ENCODE peak calls at places on chromosomes 4 and X, in seven cellular contexts. One of them, this sample, is unnamed.

GRCh38 chr4:39706829-39707511 is 9.0 kb downstream of the UBE2K start:
- DNase-seq in heart left ventricle: no peak
- DNase-seq in tibial nerve: no peak
- DNase-seq in ovary: no peak
- DNase-seq in gastrocnemius medialis: no peak
- DNase-seq in transverse colon: no peak
- DNase-seq in A549: no peak
- DNase-seq in this sample: no peak

GRCh38 chr4:74608151-74608949 is 163.4 kb downstream of the AREG start:
- DNase-seq in ovary: no peak
- DNase-seq in tibial nerve: no peak
- DNase-seq in heart left ventricle: no peak
- DNase-seq in A549: peak; percentile 41
- DNase-seq in transverse colon: no peak
- DNase-seq in gastrocnemius medialis: no peak
- DNase-seq in this sample: no peak

GRCh38 chr4:66273110-66273509 is 602.8 kb upstream of the EPHA5 start:
- DNase-seq in transverse colon: no peak
- DNase-seq in heart left ventricle: no peak
- DNase-seq in gastrocnemius medialis: no peak
- DNase-seq in ovary: no peak
- DNase-seq in tibial nerve: no peak
- DNase-seq in A549: no peak
- DNase-seq in this sample: no peak

GRCh38 chrX:34874763-34875162 is 67.8 kb upstream of the FAM47B start:
- DNase-seq in ovary: no peak
- DNase-seq in transverse colon: no peak
- DNase-seq in gastrocnemius medialis: no peak
- DNase-seq in heart left ventricle: no peak
- DNase-seq in tibial nerve: no peak
- DNase-seq in A549: no peak
- DNase-seq in this sample: no peak

GRCh38 chr4:98126141-98126540 is 17.1 kb downstream of the STPG2 start:
- DNase-seq in heart left ventricle: no peak
- DNase-seq in A549: no peak
- DNase-seq in transverse colon: no peak
- DNase-seq in ovary: no peak
- DNase-seq in gastrocnemius medialis: no peak
- DNase-seq in tibial nerve: no peak
- DNase-seq in this sample: no peak

GRCh38 chr4:25908491-25908901 is 5.5 kb upstream of the SMIM20 start:
- DNase-seq in gastrocnemius medialis: no peak
- DNase-seq in ovary: no peak
- DNase-seq in tibial nerve: no peak
- DNase-seq in transverse colon: no peak
- DNase-seq in heart left ventricle: no peak
- DNase-seq in A549: peak; percentile 54
- DNase-seq in this sample: no peak

GRCh38 chr4:173834151-173834550 is 304.1 kb upstream of the HAND2 start:
- DNase-seq in A549: peak; percentile 0
- DNase-seq in heart left ventricle: no peak
- DNase-seq in gastrocnemius medialis: no peak
- DNase-seq in tibial nerve: no peak
- DNase-seq in transverse colon: no peak
- DNase-seq in ovary: no peak
- DNase-seq in this sample: no peak

GRCh38 chr4:146957252-146957651 is 11.6 kb upstream of the TTC29 start:
- DNase-seq in A549: no peak
- DNase-seq in transverse colon: no peak
- DNase-seq in tibial nerve: no peak
- DNase-seq in heart left ventricle: no peak
- DNase-seq in gastrocnemius medialis: no peak
- DNase-seq in ovary: no peak
- DNase-seq in this sample: no peak

GRCh38 chr4:77845929-77846328 is 16.7 kb upstream of the MRPL1 start:
- DNase-seq in heart left ventricle: no peak
- DNase-seq in transverse colon: no peak
- DNase-seq in gastrocnemius medialis: no peak
- DNase-seq in tibial nerve: no peak
- DNase-seq in ovary: no peak
- DNase-seq in A549: no peak
- DNase-seq in this sample: no peak

GRCh38 chr4:156347412-156348075 is 393.9 kb upstream of the CTSO start:
- DNase-seq in transverse colon: no peak
- DNase-seq in A549: no peak
- DNase-seq in ovary: no peak
- DNase-seq in heart left ventricle: no peak
- DNase-seq in gastrocnemius medialis: no peak
- DNase-seq in tibial nerve: no peak
- DNase-seq in this sample: no peak

GRCh38 chr4:123661080-123661737 is 264.6 kb downstream of the SPRY1 start:
- DNase-seq in A549: peak; percentile 10
- DNase-seq in transverse colon: no peak
- DNase-seq in tibial nerve: no peak
- DNase-seq in heart left ventricle: no peak
- DNase-seq in ovary: no peak
- DNase-seq in gastrocnemius medialis: no peak
- DNase-seq in this sample: no peak

GRCh38 chr4:25500626-25501318 is 123.7 kb downstream of the ANAPC4 start:
- DNase-seq in gastrocnemius medialis: no peak
- DNase-seq in tibial nerve: no peak
- DNase-seq in transverse colon: no peak
- DNase-seq in ovary: no peak
- DNase-seq in A549: no peak
- DNase-seq in heart left ventricle: no peak
- DNase-seq in this sample: no peak

GRCh38 chr4:46886711-46887110 is 22.3 kb downstream of the COX7B2 start:
- DNase-seq in tibial nerve: no peak
- DNase-seq in A549: no peak
- DNase-seq in ovary: no peak
- DNase-seq in transverse colon: no peak
- DNase-seq in gastrocnemius medialis: no peak
- DNase-seq in heart left ventricle: no peak
- DNase-seq in this sample: no peak

GRCh38 chrX:16445166-16445752 is 204.7 kb upstream of the S100G start:
- DNase-seq in ovary: no peak
- DNase-seq in heart left ventricle: no peak
- DNase-seq in gastrocnemius medialis: peak; percentile 11
- DNase-seq in A549: peak; percentile 15
- DNase-seq in transverse colon: peak; percentile 20
- DNase-seq in tibial nerve: no peak
- DNase-seq in this sample: peak; percentile 35

GRCh38 chr4:78720994-78721677 is 55.0 kb upstream of the BMP2K start:
- DNase-seq in gastrocnemius medialis: peak; percentile 15
- DNase-seq in heart left ventricle: no peak
- DNase-seq in A549: no peak
- DNase-seq in transverse colon: peak; percentile 14
- DNase-seq in tibial nerve: no peak
- DNase-seq in ovary: no peak
- DNase-seq in this sample: no peak

GRCh38 chrX:3143043-3143799 is 102.0 kb downstream of the ARSF start:
- DNase-seq in heart left ventricle: no peak
- DNase-seq in A549: no peak
- DNase-seq in transverse colon: no peak
- DNase-seq in gastrocnemius medialis: no peak
- DNase-seq in ovary: no peak
- DNase-seq in tibial nerve: no peak
- DNase-seq in this sample: no peak

GRCh38 chr4:304987-305680 is at the start of gene ZNF732:
- DNase-seq in gastrocnemius medialis: no peak
- DNase-seq in heart left ventricle: peak; percentile 61
- DNase-seq in transverse colon: no peak
- DNase-seq in tibial nerve: no peak
- DNase-seq in ovary: peak; percentile 21
- DNase-seq in A549: no peak
- DNase-seq in this sample: peak; percentile 92

DNA sequence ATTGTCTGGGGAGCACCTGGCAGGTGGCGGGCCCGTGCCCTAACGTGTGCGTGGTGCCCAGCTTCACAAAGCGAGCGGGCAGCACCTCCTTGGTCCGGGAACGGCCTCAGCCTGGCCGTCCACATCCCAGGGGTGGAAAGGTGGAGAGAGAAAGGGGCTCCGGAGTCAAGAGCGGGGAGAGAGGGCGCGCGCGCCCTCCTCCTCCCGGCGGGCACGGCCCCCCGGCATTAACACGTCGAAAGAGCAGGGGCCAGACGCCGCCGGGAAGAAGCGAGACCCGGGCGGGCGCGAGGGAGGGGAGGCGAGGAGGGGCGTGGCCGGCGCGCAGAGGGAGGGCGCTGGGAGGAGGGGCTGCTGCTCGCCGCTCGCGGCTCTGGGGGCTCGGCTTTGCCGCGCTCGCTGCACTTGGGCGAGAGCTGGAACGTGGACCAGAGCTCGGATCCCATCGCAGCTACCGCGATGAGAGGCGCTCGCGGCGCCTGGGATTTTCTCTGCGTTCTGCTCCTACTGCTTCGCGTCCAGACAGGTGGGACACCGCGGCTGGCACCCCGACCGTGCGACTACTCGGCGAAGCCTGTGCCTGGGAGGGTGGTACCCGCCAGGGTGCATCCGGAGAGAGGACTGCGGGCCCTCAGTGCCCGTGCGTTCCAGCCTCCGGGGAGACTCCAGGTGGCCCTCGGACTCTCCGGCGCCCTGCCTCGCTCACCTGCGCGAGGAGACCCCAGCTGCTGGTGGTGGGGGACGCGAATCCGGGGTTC is at the start of gene KIT:
- DNase-seq in tibial nerve: no peak
- DNase-seq in gastrocnemius medialis: no peak
- DNase-seq in heart left ventricle: peak; percentile 69
- DNase-seq in A549: no peak
- DNase-seq in transverse colon: peak; percentile 33
- DNase-seq in ovary: peak; percentile 80
- DNase-seq in this sample: peak; percentile 55
- TF ChIP-seq POLR2A in tibial nerve: no peak
- TF ChIP-seq POLR2A in gastrocnemius medialis: no peak
- TF ChIP-seq POLR2A in heart left ventricle: no peak
- TF ChIP-seq POLR2A in A549: no peak
- TF ChIP-seq POLR2A in transverse colon: peak; percentile 36
- TF ChIP-seq POLR2A in ovary: peak; percentile 41
- TF ChIP-seq POLR2A in this sample: no peak

GRCh38 chr4:108345862-108346530 is 177.3 kb upstream of the LEF1 start:
- DNase-seq in ovary: no peak
- DNase-seq in heart left ventricle: no peak
- DNase-seq in transverse colon: no peak
- DNase-seq in A549: no peak
- DNase-seq in tibial nerve: no peak
- DNase-seq in gastrocnemius medialis: no peak
- DNase-seq in this sample: no peak

GRCh38 chr4:108337923-108338322 is 169.2 kb upstream of the LEF1 start:
- DNase-seq in gastrocnemius medialis: no peak
- DNase-seq in transverse colon: no peak
- DNase-seq in heart left ventricle: no peak
- DNase-seq in tibial nerve: no peak
- DNase-seq in A549: no peak
- DNase-seq in ovary: no peak
- DNase-seq in this sample: no peak

GRCh38 chr4:108342325-108342986 is 173.7 kb upstream of the LEF1 start:
- DNase-seq in ovary: no peak
- DNase-seq in transverse colon: no peak
- DNase-seq in gastrocnemius medialis: no peak
- DNase-seq in tibial nerve: no peak
- DNase-seq in heart left ventricle: no peak
- DNase-seq in A549: no peak
- DNase-seq in this sample: no peak
- H3K4me3 ChIP-seq in ovary: no peak overlapping the region
- H3K4me3 ChIP-seq in transverse colon: no peak overlapping the region
- H3K4me3 ChIP-seq in gastrocnemius medialis: no peak overlapping the region
- H3K4me3 ChIP-seq in tibial nerve: no peak overlapping the region
- H3K4me3 ChIP-seq in heart left ventricle: no peak overlapping the region
- H3K4me3 ChIP-seq in A549: no peak overlapping the region
- H3K4me3 ChIP-seq in this sample: no peak overlapping the region

GRCh38 chr4:54228563-54229501 is at the start of gene PDGFRA:
- DNase-seq in tibial nerve: peak; percentile 70
- DNase-seq in A549: no peak
- DNase-seq in gastrocnemius medialis: peak; percentile 68
- DNase-seq in transverse colon: peak; percentile 42
- DNase-seq in heart left ventricle: peak; percentile 77
- DNase-seq in ovary: peak; percentile 95
- DNase-seq in this sample: peak; percentile 86

GRCh38 chr4:54228064-54228527 is 997 bp upstream of the PDGFRA start:
- DNase-seq in A549: peak; percentile 60
- DNase-seq in gastrocnemius medialis: peak; percentile 51
- DNase-seq in ovary: peak; percentile 93
- DNase-seq in transverse colon: peak; percentile 68
- DNase-seq in tibial nerve: peak; percentile 68
- DNase-seq in heart left ventricle: peak; percentile 86
- DNase-seq in this sample: peak; percentile 90

GRCh38 chr4:54230479-54231418 is 1.7 kb downstream of the PDGFRA start:
- DNase-seq in heart left ventricle: peak; percentile 75
- DNase-seq in ovary: peak; percentile 72
- DNase-seq in gastrocnemius medialis: peak; percentile 59
- DNase-seq in transverse colon: no peak
- DNase-seq in A549: no peak
- DNase-seq in tibial nerve: no peak
- DNase-seq in this sample: peak; percentile 23

GRCh38 chr4:54231419-54232150 is 2.5 kb downstream of the PDGFRA start:
- DNase-seq in transverse colon: no peak
- DNase-seq in heart left ventricle: peak; percentile 78
- DNase-seq in tibial nerve: no peak
- DNase-seq in ovary: peak; percentile 74
- DNase-seq in gastrocnemius medialis: peak; percentile 28
- DNase-seq in A549: no peak
- DNase-seq in this sample: peak; percentile 59

GRCh38 chr4:54229631-54230478 is 762 bp downstream of the PDGFRA start:
- DNase-seq in ovary: peak; percentile 56
- DNase-seq in tibial nerve: no peak
- DNase-seq in gastrocnemius medialis: no peak
- DNase-seq in A549: no peak
- DNase-seq in transverse colon: no peak
- DNase-seq in heart left ventricle: no peak
- DNase-seq in this sample: no peak
- H3K27ac ChIP-seq in ovary: peak overlapping the region; percentile 84
- H3K27ac ChIP-seq in tibial nerve: no peak overlapping the region
- H3K27ac ChIP-seq in gastrocnemius medialis: peak overlapping the region; percentile 43
- H3K27ac ChIP-seq in A549: peak overlapping the region; percentile 47
- H3K27ac ChIP-seq in transverse colon: peak overlapping the region; percentile 55
- H3K27ac ChIP-seq in heart left ventricle: peak overlapping the region; percentile 63
- H3K27ac ChIP-seq in this sample: peak overlapping the region; percentile 84

GRCh38 chrX:48918644-48919340 is at the start of gene PIM2:
- DNase-seq in ovary: peak; percentile 92
- DNase-seq in gastrocnemius medialis: peak; percentile 88
- DNase-seq in A549: peak; percentile 80
- DNase-seq in transverse colon: peak; percentile 93
- DNase-seq in heart left ventricle: peak; percentile 92
- DNase-seq in tibial nerve: peak; percentile 75
- DNase-seq in this sample: peak; percentile 93

GRCh38 chrX:48914593-48915493 is 3.4 kb upstream of the SLC35A2 start:
- DNase-seq in ovary: no peak
- DNase-seq in gastrocnemius medialis: no peak
- DNase-seq in tibial nerve: no peak
- DNase-seq in transverse colon: no peak
- DNase-seq in heart left ventricle: no peak
- DNase-seq in A549: no peak
- DNase-seq in this sample: no peak

GRCh38 chrX:48918303-48918643 is 551 bp downstream of the PIM2 start:
- DNase-seq in transverse colon: no peak
- DNase-seq in tibial nerve: no peak
- DNase-seq in heart left ventricle: no peak
- DNase-seq in gastrocnemius medialis: no peak
- DNase-seq in ovary: no peak
- DNase-seq in A549: no peak
- DNase-seq in this sample: no peak

GRCh38 chrX:48919360-48919821 is 567 bp upstream of the PIM2 start:
- DNase-seq in heart left ventricle: no peak
- DNase-seq in ovary: peak; percentile 24
- DNase-seq in A549: no peak
- DNase-seq in tibial nerve: no peak
- DNase-seq in gastrocnemius medialis: no peak
- DNase-seq in transverse colon: no peak
- DNase-seq in this sample: no peak

GRCh38 chrX:48917139-48917980 is 1.5 kb downstream of the PIM2 start:
- DNase-seq in ovary: peak; percentile 93
- DNase-seq in A549: peak; percentile 79
- DNase-seq in transverse colon: peak; percentile 92
- DNase-seq in heart left ventricle: peak; percentile 92
- DNase-seq in gastrocnemius medialis: peak; percentile 89
- DNase-seq in tibial nerve: peak; percentile 84
- DNase-seq in this sample: peak; percentile 93
- TF ChIP-seq POLR2A in ovary: no peak
- TF ChIP-seq POLR2A in A549: no peak
- TF ChIP-seq POLR2A in transverse colon: no peak
- TF ChIP-seq POLR2A in heart left ventricle: no peak
- TF ChIP-seq POLR2A in gastrocnemius medialis: no peak
- TF ChIP-seq POLR2A in tibial nerve: no peak
- TF ChIP-seq POLR2A in this sample: no peak